ENCODE peak calls at places on chromosomes 12 and 14, in five cellular contexts. E, T, H, X and U are unnamed samples.

GRCh38 chr12:14410177-14410576 is 44.7 kb downstream of the ATF7IP start:
- DNase-seq in T (no peak), H (peak), X (no peak), E (no peak), U (no peak)

GRCh38 chr14:68828728-68829127 is 35.9 kb upstream of the ZFP36L1 start:
- DNase-seq in E (no peak), T (no peak), H (no peak), X (no peak), U (no peak)

GRCh38 chr12:26327975-26328635 is 132.7 kb downstream of the SSPN start:
- DNase-seq in E (no peak), T (no peak), X (no peak), H (no peak), U (no peak)

GRCh38 chr12:83939718-83940117 is 972.9 kb downstream of the SLC6A15 start:
- DNase-seq in H (no peak), T (no peak), X (no peak), E (no peak), U (no peak)

GRCh38 chr12:12870454-12870853 is 20.9 kb upstream of the GPRC5A start:
- DNase-seq in T (no peak), E (no peak), H (peak), X (peak), U (peak)

GRCh38 chr14:66443158-66443695 is 42.9 kb upstream of the CCDC196 start:
- DNase-seq in H (peak), T (no peak), E (no peak), X (no peak), U (no peak)

GRCh38 chr12:5213990-5214389 is 170.3 kb downstream of the KCNA5 start:
- DNase-seq in X (no peak), H (no peak), E (no peak), T (no peak), U (no peak)

GRCh38 chr12:27964123-27964522 is 8.4 kb downstream of the PTHLH start:
- DNase-seq in T (no peak), X (no peak), H (no peak), E (no peak), U (no peak)

GRCh38 chr12:18224745-18225144 is 36.6 kb upstream of the PIK3C2G start:
- DNase-seq in T (no peak), E (no peak), H (peak), X (no peak), U (peak)

GRCh38 chr12:43079481-43079880 is 472.5 kb downstream of the ADAMTS20 start:
- DNase-seq in T (no peak), X (no peak), H (no peak), E (no peak), U (peak)

GRCh38 chr14:65255029-65255545 is 152.8 kb upstream of the MAX start:
- DNase-seq in E (no peak), T (no peak), X (no peak), H (peak), U (peak)

GRCh38 chr12:83945871-83946270 is 966.7 kb downstream of the SLC6A15 start:
- DNase-seq in H (peak), E (no peak), X (peak), T (no peak), U (peak)

GRCh38 chr12:11717533-11717961 is 68.1 kb downstream of the ETV6 start:
- DNase-seq in E (no peak), T (no peak), X (no peak), H (peak), U (no peak)

GRCh38 chr12:124851344-124851743 is 12.3 kb downstream of the SCARB1 start:
- DNase-seq in H (no peak), E (no peak), T (no peak), X (no peak), U (no peak)

GRCh38 chr12:47825239-47825639 is 5.5 kb upstream of the HDAC7 start:
- DNase-seq in E (peak), T (peak), X (no peak), H (no peak), U (peak)

GRCh38 chr14:69133206-69134125 is 19.5 kb downstream of the DCAF5 start:
- DNase-seq in H (peak), E (no peak), T (no peak), X (no peak), U (peak)

GRCh38 chr12:51320311-51320694 is 3.7 kb downstream of the BIN2 start:
- DNase-seq in E (no peak), H (peak), X (no peak), T (no peak), U (no peak)

GRCh38 chr12:45667761-45668160 is 61.7 kb upstream of the ARID2 start:
- DNase-seq in H (no peak), X (no peak), T (no peak), E (no peak), U (no peak)

GRCh38 chr14:61281186-61281676 is at the start of gene TMEM30B:
- DNase-seq in T (peak), X (peak), E (peak), H (no peak), U (peak)

GRCh38 chr12:116186482-116187157 is 90.9 kb downstream of the MED13L start:
- DNase-seq in T (no peak), X (no peak), H (no peak), E (no peak), U (no peak)

GRCh38 chr14:104874110-104874531 is 9.1 kb downstream of the CEP170B start:
- DNase-seq in T (no peak), E (peak), H (peak), X (no peak), U (no peak)

GRCh38 chr12:6570264-6570887 is 2.3 kb upstream of the NOP2 start:
- DNase-seq in H (peak), X (no peak), E (peak), T (no peak), U (peak)

GRCh38 chr12:22473212-22473611 is 71.1 kb downstream of the C2CD5 start:
- DNase-seq in E (no peak), X (no peak), H (no peak), T (no peak), U (no peak)

GRCh38 chr14:29926701-29927595 is 699 bp downstream of the PRKD1 start:
- DNase-seq in X (no peak), T (no peak), E (peak), H (peak), U (no peak)

GRCh38 chr12:25301798-25302197 is 51.1 kb upstream of the KRAS start:
- DNase-seq in H (no peak), X (no peak), T (no peak), E (no peak), U (no peak)

GRCh38 chr14:54189358-54190354 is 207.2 kb upstream of the CDKN3 start:
- DNase-seq in E (no peak), H (peak), T (no peak), X (no peak), U (peak)

GRCh38 chr12:67426067-67426466 is 156.9 kb downstream of the CAND1 start:
- DNase-seq in T (no peak), E (no peak), H (peak), X (no peak), U (peak)

GRCh38 chr12:113407931-113408585 is 4.4 kb upstream of the SDS start:
- DNase-seq in T (no peak), H (peak), E (no peak), X (no peak), U (peak)

GRCh38 chr12:120498870-120499515 is 3.1 kb downstream of the DYNLL1 start:
- DNase-seq in T (no peak), X (no peak), H (no peak), E (no peak), U (peak)

GRCh38 chr12:121949643-121950397 is 31.4 kb downstream of the CFAP251 start:
- DNase-seq in T (no peak), E (no peak), X (peak), H (peak), U (peak)

GRCh38 chr12:29769162-29769820 is 14.5 kb downstream of the TMTC1 start:
- DNase-seq in H (peak), T (peak), X (no peak), E (no peak), U (peak)

GRCh38 chr14:103091041-103091882 is 3.3 kb upstream of the EXOC3L4 start:
- DNase-seq in X (no peak), T (no peak), E (peak), H (peak), U (no peak)

GRCh38 chr14:76101980-76102379 is 49.7 kb upstream of the GPATCH2L start:
- DNase-seq in T (no peak), H (no peak), X (no peak), E (no peak), U (no peak)

GRCh38 chr12:49131973-49132461 is 822 bp upstream of the TUBA1B start:
- DNase-seq in E (no peak), X (no peak), H (peak), T (peak), U (no peak)

GRCh38 chr14:95338436-95338835 is 18.7 kb upstream of the CLMN start:
- DNase-seq in T (no peak), H (no peak), E (no peak), X (no peak), U (no peak)

GRCh38 chr14:36238666-36239363 is 62.3 kb upstream of the PTCSC3 start:
- DNase-seq in H (peak), X (peak), T (peak), E (no peak), U (peak)

DNA sequence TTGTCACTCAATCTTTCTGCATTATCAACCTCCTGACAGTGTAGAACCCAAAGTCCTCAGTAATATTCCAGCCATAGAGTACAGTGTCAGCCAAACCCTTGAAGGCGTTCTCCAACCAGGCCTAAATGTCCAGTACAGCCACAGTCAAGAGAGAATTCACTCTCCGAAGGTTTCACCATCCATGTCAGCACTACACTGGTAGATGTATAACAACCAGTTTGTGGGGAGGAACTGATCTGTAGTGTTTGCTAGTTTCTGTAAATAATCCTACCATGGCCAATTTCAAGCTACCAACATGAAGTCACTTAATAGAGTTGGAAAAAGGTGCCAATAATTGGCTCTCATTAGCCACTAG is 456 bp upstream of the MDP1 start:
- DNase-seq in E (no peak), H (no peak), X (no peak), T (no peak), U (no peak)
- H3K4me3 ChIP-seq in E (no peak), H (peak), X (no peak), T (no peak), U (no peak)

GRCh38 chr12:53954694-53955035 is at the start of gene HOXC12:
- DNase-seq in T (no peak), H (no peak), X (no peak), E (no peak), U (no peak)
- H3K4me3 ChIP-seq in T (peak), H (no peak), X (peak), E (no peak), U (no peak)

DNA sequence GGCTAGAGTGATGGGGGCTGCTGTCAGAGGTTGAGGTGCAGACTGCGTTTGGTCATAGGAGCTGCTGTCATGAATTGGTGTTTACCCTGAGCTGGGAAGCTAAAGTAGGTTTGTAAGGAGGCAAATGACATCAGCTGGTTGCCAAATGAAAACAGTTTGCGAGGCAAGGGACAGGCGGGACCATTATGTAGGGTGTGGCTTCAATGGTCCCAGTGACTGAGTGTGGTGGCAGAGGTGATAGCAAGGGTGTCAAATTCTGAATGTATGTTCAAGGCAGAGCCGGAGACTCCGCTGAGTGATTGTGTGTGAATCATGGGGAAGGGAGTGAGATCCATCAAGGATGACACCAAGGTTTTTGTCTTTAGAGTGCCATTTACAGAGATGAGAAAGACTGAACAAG is 359.5 kb downstream of the VRK1 start:
- DNase-seq in E (no peak), T (no peak), H (no peak), X (no peak), U (no peak)
- H3K4me3 ChIP-seq in E (no peak), T (no peak), H (no peak), X (no peak), U (no peak)

GRCh38 chr12:54034784-54035310 is 2.0 kb downstream of the HOXC5 start:
- DNase-seq in H (peak), X (no peak), E (no peak), T (no peak), U (no peak)
- H3K4me3 ChIP-seq in H (peak), X (no peak), E (no peak), T (no peak), U (no peak)

GRCh38 chr14:72986214-72986613 is 40.7 kb downstream of the ZFYVE1 start:
- DNase-seq in E (no peak), X (no peak), H (no peak), T (no peak), U (peak)

GRCh38 chr14:72980863-72981262 is 46.0 kb downstream of the ZFYVE1 start:
- DNase-seq in T (no peak), H (no peak), E (no peak), X (no peak), U (no peak)

GRCh38 chr14:72978856-72979255 is 48.0 kb downstream of the ZFYVE1 start:
- DNase-seq in H (no peak), T (no peak), X (no peak), E (no peak), U (no peak)

GRCh38 chr14:72982146-72982708 is 44.7 kb downstream of the ZFYVE1 start:
- DNase-seq in E (no peak), T (no peak), H (no peak), X (no peak), U (no peak)
- H3K4me3 ChIP-seq in E (no peak), T (no peak), H (no peak), X (no peak), U (no peak)

DNA sequence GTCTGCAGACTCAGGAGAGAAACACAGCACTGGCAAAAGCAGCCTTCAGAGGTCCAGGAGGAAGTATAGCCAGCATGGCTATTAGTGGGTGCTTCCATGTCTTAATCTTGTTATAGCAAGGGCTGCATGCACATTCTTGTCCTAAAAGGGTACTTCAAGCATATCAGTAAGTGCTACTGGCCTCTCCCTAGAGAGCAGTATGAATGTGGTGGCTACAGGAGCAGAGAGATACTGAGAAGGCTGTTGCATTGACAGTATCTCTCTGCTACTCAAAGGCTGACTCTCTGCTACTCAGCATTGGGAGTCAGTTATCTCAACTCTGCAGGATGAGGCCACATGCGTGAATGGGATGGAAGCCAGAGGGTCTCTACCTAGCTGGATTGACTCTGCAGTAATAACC is 2.0 kb downstream of the GARIN6 start:
- DNase-seq in E (no peak), X (no peak), H (no peak), T (no peak), U (no peak)
- H3K4me3 ChIP-seq in E (no peak), X (no peak), H (no peak), T (no peak), U (no peak)

GRCh38 chr12:31363826-31364225 is 37.9 kb upstream of the SINHCAF start:
- DNase-seq in X (no peak), E (no peak), H (no peak), T (no peak), U (no peak)

GRCh38 chr12:31363416-31363809 is 37.5 kb upstream of the SINHCAF start:
- DNase-seq in H (no peak), E (no peak), T (no peak), X (no peak), U (no peak)

GRCh38 chr12:31361730-31362114 is 35.8 kb upstream of the SINHCAF start:
- DNase-seq in H (no peak), X (no peak), E (no peak), T (no peak), U (no peak)

GRCh38 chr12:31362759-31363415 is 36.9 kb upstream of the SINHCAF start:
- DNase-seq in H (no peak), T (no peak), X (no peak), E (no peak), U (peak)

GRCh38 chr12:31362115-31362758 is 36.3 kb upstream of the SINHCAF start:
- DNase-seq in T (no peak), E (no peak), X (no peak), H (no peak), U (peak)
- H3K4me3 ChIP-seq in T (no peak), E (no peak), X (peak), H (no peak), U (no peak)

GRCh38 chr12:89525824-89526770 is at the start of gene POC1B:
- DNase-seq in X (no peak), H (peak), E (peak), T (peak), U (peak)
- H3K4me3 ChIP-seq in X (peak), H (peak), E (peak), T (peak), U (peak)